ENCODE peak calls at places on chromosomes 13 and 19, in six cellular contexts. One of them, this sample, is unnamed.

GRCh38 chr19:48654299-48655059 is 8.5 kb upstream of the CA11 start:
- DNase-seq in neural crest cell: no peak
- DNase-seq in AG04450: no peak
- DNase-seq in epithelial cell of esophagus: no peak
- DNase-seq in Calu3: no peak
- DNase-seq in adrenal gland: no peak
- DNase-seq in this sample: no peak

GRCh38 chr13:35987572-35988513 is 143.3 kb downstream of the DCLK1 start:
- DNase-seq in neural crest cell: no peak
- DNase-seq in AG04450: no peak
- DNase-seq in epithelial cell of esophagus: no peak
- DNase-seq in Calu3: no peak
- DNase-seq in adrenal gland: no peak
- DNase-seq in this sample: no peak

GRCh38 chr13:31168166-31168565 is 6.5 kb upstream of the HSPH1 start:
- DNase-seq in neural crest cell: no peak
- DNase-seq in AG04450: no peak
- DNase-seq in epithelial cell of esophagus: no peak
- DNase-seq in Calu3: no peak
- DNase-seq in adrenal gland: no peak
- DNase-seq in this sample: no peak

GRCh38 chr13:75217949-75218348 is 264.0 kb downstream of the TBC1D4 start:
- DNase-seq in neural crest cell: no peak
- DNase-seq in AG04450: no peak
- DNase-seq in epithelial cell of esophagus: no peak
- DNase-seq in Calu3: no peak
- DNase-seq in adrenal gland: no peak
- DNase-seq in this sample: no peak

GRCh38 chr13:46124967-46125933 is 20.4 kb upstream of the CPB2 start:
- DNase-seq in neural crest cell: no peak
- DNase-seq in AG04450: no peak
- DNase-seq in epithelial cell of esophagus: no peak
- DNase-seq in Calu3: no peak
- DNase-seq in adrenal gland: no peak
- DNase-seq in this sample: no peak

GRCh38 chr13:99617474-99618255 is 116.4 kb downstream of the TM9SF2 start:
- DNase-seq in neural crest cell: peak
- DNase-seq in AG04450: no peak
- DNase-seq in epithelial cell of esophagus: peak
- DNase-seq in Calu3: peak
- DNase-seq in adrenal gland: peak
- DNase-seq in this sample: no peak

GRCh38 chr13:24277721-24278120 is 31.7 kb upstream of the C1QTNF9 start:
- DNase-seq in neural crest cell: no peak
- DNase-seq in AG04450: no peak
- DNase-seq in epithelial cell of esophagus: no peak
- DNase-seq in Calu3: no peak
- DNase-seq in adrenal gland: peak
- DNase-seq in this sample: no peak

GRCh38 chr13:30355405-30355741 is 48.0 kb upstream of the KATNAL1 start:
- DNase-seq in neural crest cell: peak
- DNase-seq in AG04450: no peak
- DNase-seq in epithelial cell of esophagus: peak
- DNase-seq in Calu3: no peak
- DNase-seq in adrenal gland: no peak
- DNase-seq in this sample: no peak

GRCh38 chr19:52007436-52007804 is 591 bp downstream of the ZNF615 start:
- DNase-seq in neural crest cell: peak
- DNase-seq in AG04450: no peak
- DNase-seq in epithelial cell of esophagus: no peak
- DNase-seq in Calu3: peak
- DNase-seq in adrenal gland: no peak
- DNase-seq in this sample: peak

GRCh38 chr13:40534456-40534855 is 132.0 kb downstream of the FOXO1 start:
- DNase-seq in neural crest cell: no peak
- DNase-seq in AG04450: no peak
- DNase-seq in epithelial cell of esophagus: no peak
- DNase-seq in Calu3: no peak
- DNase-seq in adrenal gland: no peak
- DNase-seq in this sample: no peak

GRCh38 chr19:48480476-48481190 is 11.5 kb downstream of the CYTH2 start:
- DNase-seq in neural crest cell: no peak
- DNase-seq in AG04450: no peak
- DNase-seq in epithelial cell of esophagus: no peak
- DNase-seq in Calu3: no peak
- DNase-seq in adrenal gland: no peak
- DNase-seq in this sample: no peak

GRCh38 chr19:6925801-6926751 is 38.7 kb downstream of the ADGRE1 start:
- DNase-seq in neural crest cell: no peak
- DNase-seq in AG04450: no peak
- DNase-seq in epithelial cell of esophagus: no peak
- DNase-seq in Calu3: no peak
- DNase-seq in adrenal gland: no peak
- DNase-seq in this sample: no peak

GRCh38 chr19:39341122-39341719 is 1.0 kb upstream of the SAMD4B start:
- DNase-seq in neural crest cell: peak
- DNase-seq in AG04450: no peak
- DNase-seq in epithelial cell of esophagus: no peak
- DNase-seq in Calu3: peak
- DNase-seq in adrenal gland: peak
- DNase-seq in this sample: no peak

GRCh38 chr19:56670961-56671612 is 470 bp downstream of the ZNF835 start:
- DNase-seq in neural crest cell: no peak
- DNase-seq in AG04450: no peak
- DNase-seq in epithelial cell of esophagus: no peak
- DNase-seq in Calu3: no peak
- DNase-seq in adrenal gland: peak
- DNase-seq in this sample: no peak

GRCh38 chr19:51688665-51689571 is 4.2 kb upstream of the SPACA6 start:
- DNase-seq in neural crest cell: peak
- DNase-seq in AG04450: peak
- DNase-seq in epithelial cell of esophagus: peak
- DNase-seq in Calu3: peak
- DNase-seq in adrenal gland: peak
- DNase-seq in this sample: peak

GRCh38 chr13:75803175-75803611 is 167.1 kb downstream of the LMO7 start:
- DNase-seq in neural crest cell: no peak
- DNase-seq in AG04450: no peak
- DNase-seq in epithelial cell of esophagus: no peak
- DNase-seq in Calu3: no peak
- DNase-seq in adrenal gland: no peak
- DNase-seq in this sample: no peak

GRCh38 chr13:66348745-66349720 is 881.1 kb downstream of the PCDH9 start:
- DNase-seq in neural crest cell: no peak
- DNase-seq in AG04450: no peak
- DNase-seq in epithelial cell of esophagus: no peak
- DNase-seq in Calu3: no peak
- DNase-seq in adrenal gland: no peak
- DNase-seq in this sample: no peak

GRCh38 chr19:36128392-36128736 is 11.5 kb upstream of the CAPNS1 start:
- DNase-seq in neural crest cell: no peak
- DNase-seq in AG04450: no peak
- DNase-seq in epithelial cell of esophagus: no peak
- DNase-seq in Calu3: peak
- DNase-seq in adrenal gland: no peak
- DNase-seq in this sample: no peak

GRCh38 chr13:34294483-34295129 is 476.7 kb downstream of the RFC3 start:
- DNase-seq in neural crest cell: no peak
- DNase-seq in AG04450: no peak
- DNase-seq in epithelial cell of esophagus: peak
- DNase-seq in Calu3: no peak
- DNase-seq in adrenal gland: no peak
- DNase-seq in this sample: no peak

GRCh38 chr19:55519461-55520311 is 17.2 kb downstream of the SBK2 start:
- DNase-seq in neural crest cell: no peak
- DNase-seq in AG04450: peak
- DNase-seq in epithelial cell of esophagus: peak
- DNase-seq in Calu3: no peak
- DNase-seq in adrenal gland: no peak
- DNase-seq in this sample: no peak

GRCh38 chr13:82879921-82880320 is 1002.4 kb downstream of the SLITRK1 start:
- DNase-seq in neural crest cell: no peak
- DNase-seq in AG04450: no peak
- DNase-seq in epithelial cell of esophagus: no peak
- DNase-seq in Calu3: no peak
- DNase-seq in adrenal gland: no peak
- DNase-seq in this sample: no peak

DNA sequence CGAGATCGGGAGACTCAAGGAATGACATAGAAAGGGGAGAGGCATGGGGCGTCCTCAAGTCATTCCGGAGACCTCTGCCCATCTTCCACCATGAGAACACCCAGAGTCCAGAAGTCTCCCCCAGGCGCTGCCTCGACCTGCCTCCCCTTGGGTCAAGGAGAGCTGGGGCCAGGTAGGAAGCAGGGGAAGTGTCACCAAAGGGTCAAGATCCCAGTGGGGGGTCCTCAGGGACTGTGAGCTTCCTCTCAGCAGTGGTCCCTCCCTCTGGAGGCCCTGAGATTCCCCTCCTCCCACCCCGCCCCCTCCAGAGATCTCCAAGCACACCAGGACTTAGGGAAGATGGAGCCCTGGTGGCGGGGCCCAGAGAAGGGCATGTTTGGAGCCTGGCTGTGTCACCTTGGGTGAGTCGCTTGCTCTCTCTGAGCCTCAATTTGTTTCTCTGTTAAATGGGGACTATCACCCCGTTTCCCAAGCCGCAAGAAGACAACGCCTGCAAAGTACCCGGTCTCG is 919 bp downstream of the DACT3 start:
- DNase-seq in neural crest cell: peak
- DNase-seq in AG04450: no peak
- DNase-seq in epithelial cell of esophagus: no peak
- DNase-seq in Calu3: no peak
- DNase-seq in adrenal gland: no peak
- DNase-seq in this sample: no peak
- TF ChIP-seq CTCF in neural crest cell: peak
- TF ChIP-seq CTCF in AG04450: no peak
- TF ChIP-seq CTCF in epithelial cell of esophagus: no peak
- TF ChIP-seq CTCF in Calu3: no peak
- TF ChIP-seq CTCF in adrenal gland: no peak
- TF ChIP-seq CTCF in this sample: no peak

GRCh38 chr19:5319516-5319915 is 21.1 kb downstream of the PTPRS start:
- DNase-seq in neural crest cell: no peak
- DNase-seq in AG04450: no peak
- DNase-seq in epithelial cell of esophagus: no peak
- DNase-seq in Calu3: no peak
- DNase-seq in adrenal gland: no peak
- DNase-seq in this sample: no peak

GRCh38 chr19:5323475-5323811 is 17.2 kb downstream of the PTPRS start:
- DNase-seq in neural crest cell: no peak
- DNase-seq in AG04450: no peak
- DNase-seq in epithelial cell of esophagus: no peak
- DNase-seq in Calu3: no peak
- DNase-seq in adrenal gland: no peak
- DNase-seq in this sample: no peak

GRCh38 chr19:5324947-5325346 is 15.7 kb downstream of the PTPRS start:
- DNase-seq in neural crest cell: no peak
- DNase-seq in AG04450: no peak
- DNase-seq in epithelial cell of esophagus: no peak
- DNase-seq in Calu3: no peak
- DNase-seq in adrenal gland: no peak
- DNase-seq in this sample: no peak

GRCh38 chr19:5321066-5321642 is 19.5 kb downstream of the PTPRS start:
- DNase-seq in neural crest cell: no peak
- DNase-seq in AG04450: no peak
- DNase-seq in epithelial cell of esophagus: no peak
- DNase-seq in Calu3: no peak
- DNase-seq in adrenal gland: no peak
- DNase-seq in this sample: no peak

GRCh38 chr19:5321851-5322681 is 18.5 kb downstream of the PTPRS start:
- DNase-seq in neural crest cell: no peak
- DNase-seq in AG04450: no peak
- DNase-seq in epithelial cell of esophagus: no peak
- DNase-seq in Calu3: no peak
- DNase-seq in adrenal gland: no peak
- DNase-seq in this sample: no peak
- TF ChIP-seq CTCF in neural crest cell: no peak
- TF ChIP-seq CTCF in AG04450: no peak
- TF ChIP-seq CTCF in epithelial cell of esophagus: no peak
- TF ChIP-seq CTCF in Calu3: no peak
- TF ChIP-seq CTCF in adrenal gland: no peak
- TF ChIP-seq CTCF in this sample: no peak

GRCh38 chr13:59178344-59178743 is 985.4 kb downstream of the DIAPH3 start:
- DNase-seq in neural crest cell: no peak
- DNase-seq in AG04450: no peak
- DNase-seq in epithelial cell of esophagus: no peak
- DNase-seq in Calu3: no peak
- DNase-seq in adrenal gland: no peak
- DNase-seq in this sample: no peak
- TF ChIP-seq CTCF in neural crest cell: no peak
- TF ChIP-seq CTCF in AG04450: peak
- TF ChIP-seq CTCF in epithelial cell of esophagus: no peak
- TF ChIP-seq CTCF in Calu3: no peak
- TF ChIP-seq CTCF in adrenal gland: no peak
- TF ChIP-seq CTCF in this sample: peak

GRCh38 chr13:44770951-44771350 is 194.8 kb upstream of the TSC22D1 start:
- DNase-seq in neural crest cell: no peak
- DNase-seq in AG04450: no peak
- DNase-seq in epithelial cell of esophagus: no peak
- DNase-seq in Calu3: no peak
- DNase-seq in adrenal gland: no peak
- DNase-seq in this sample: no peak
- TF ChIP-seq CTCF in neural crest cell: no peak
- TF ChIP-seq CTCF in AG04450: no peak
- TF ChIP-seq CTCF in epithelial cell of esophagus: no peak
- TF ChIP-seq CTCF in Calu3: no peak
- TF ChIP-seq CTCF in adrenal gland: no peak
- TF ChIP-seq CTCF in this sample: no peak

DNA sequence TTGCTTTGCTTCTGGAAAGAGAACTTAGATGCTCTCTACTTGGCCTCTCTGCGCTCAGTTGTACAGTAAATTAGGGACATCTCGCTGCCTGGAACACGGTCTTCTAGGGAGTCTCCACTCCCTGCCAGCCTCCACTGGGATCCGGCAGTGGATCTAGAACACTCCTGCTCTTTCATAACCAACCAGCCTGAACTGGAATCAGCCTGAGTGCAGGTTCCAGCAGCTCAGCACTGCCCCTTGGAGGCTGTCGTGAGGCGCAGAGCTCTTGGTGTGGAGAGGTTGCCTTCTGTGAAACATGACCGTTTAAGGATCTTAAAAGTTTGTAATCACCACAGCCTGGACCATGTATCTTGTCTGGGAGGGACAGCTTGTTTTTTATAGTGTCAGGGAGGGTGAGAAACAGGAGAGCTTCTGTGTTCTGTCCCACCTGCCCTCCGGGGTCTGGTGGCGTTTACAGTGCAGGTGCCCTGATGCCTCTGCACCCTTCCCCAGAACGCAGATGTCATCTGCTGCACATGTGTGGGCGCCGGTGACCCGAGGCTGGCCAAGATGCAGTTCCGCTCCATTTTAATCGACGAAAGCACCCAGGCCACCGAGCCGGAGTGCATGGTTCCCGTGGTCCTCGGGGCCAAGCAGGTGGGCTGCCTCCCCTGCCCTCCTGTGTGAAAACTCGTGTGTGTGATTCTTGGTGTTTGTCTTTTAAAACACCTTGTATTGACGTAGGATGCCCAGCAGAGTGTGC is 24.8 kb downstream of the UPF1 start:
- DNase-seq in neural crest cell: no peak
- DNase-seq in AG04450: no peak
- DNase-seq in epithelial cell of esophagus: peak
- DNase-seq in Calu3: no peak
- DNase-seq in adrenal gland: no peak
- DNase-seq in this sample: no peak
- TF ChIP-seq CTCF in neural crest cell: peak
- TF ChIP-seq CTCF in AG04450: peak
- TF ChIP-seq CTCF in epithelial cell of esophagus: peak
- TF ChIP-seq CTCF in Calu3: no peak
- TF ChIP-seq CTCF in adrenal gland: no peak
- TF ChIP-seq CTCF in this sample: peak

GRCh38 chr19:16919496-16919895 is 30.7 kb downstream of the F2RL3 start:
- DNase-seq in neural crest cell: no peak
- DNase-seq in AG04450: no peak
- DNase-seq in epithelial cell of esophagus: no peak
- DNase-seq in Calu3: no peak
- DNase-seq in adrenal gland: no peak
- DNase-seq in this sample: no peak
- TF ChIP-seq CTCF in neural crest cell: no peak
- TF ChIP-seq CTCF in AG04450: no peak
- TF ChIP-seq CTCF in epithelial cell of esophagus: no peak
- TF ChIP-seq CTCF in Calu3: no peak
- TF ChIP-seq CTCF in adrenal gland: no peak
- TF ChIP-seq CTCF in this sample: no peak

This sample was measured in chondrocyte.